ENCODE peak calls at places on chromosomes 6 and 20, in four cellular contexts. J is GM23338, S is upper lobe of left lung, R is K562. M is an unnamed sample.

GRCh38 chr6:119426619-119427018 is 77.1 kb upstream of the MAN1A1 start:
- DNase-seq in S (no peak), J (no peak), R (no peak), M (no peak)

GRCh38 chr20:52312131-52312729 is 120.7 kb upstream of the ZFP64 start:
- DNase-seq in S (no peak), J (peak), R (peak), M (peak)

GRCh38 chr6:2019051-2019450 is 226.4 kb downstream of the GMDS start:
- DNase-seq in S (no peak), J (no peak), R (no peak), M (no peak)

GRCh38 chr6:8108031-8108660 is 5.8 kb upstream of the EEF1E1 start:
- DNase-seq in R (peak), J (no peak), S (no peak), M (no peak)

GRCh38 chr20:9306521-9306920 is 207.9 kb upstream of the LAMP5 start:
- DNase-seq in S (no peak), J (no peak), R (no peak), M (no peak)

GRCh38 chr20:49278817-49279676 is 1.2 kb upstream of the ZNFX1 start:
- DNase-seq in S (no peak), J (no peak), R (peak), M (no peak)

GRCh38 chr6:29981211-29981812 is 39.0 kb downstream of the HLA-A start:
- DNase-seq in R (no peak), J (no peak), S (no peak), M (no peak)

GRCh38 chr6:118921084-118921483 is 13.9 kb downstream of the MCM9 start:
- DNase-seq in R (no peak), J (no peak), S (no peak), M (no peak)

GRCh38 chr20:11375966-11376365 is 541.7 kb upstream of the BTBD3 start:
- DNase-seq in J (no peak), S (no peak), R (no peak), M (no peak)

GRCh38 chr6:168160506-168161370 is 81.7 kb upstream of the FRMD1 start:
- DNase-seq in J (no peak), R (no peak), S (no peak), M (no peak)

GRCh38 chr6:157690441-157691210 is 132.4 kb upstream of the SNX9 start:
- DNase-seq in J (no peak), S (no peak), R (no peak), M (no peak)

GRCh38 chr20:4483481-4483880 is 238.2 kb upstream of the PRND start:
- DNase-seq in R (no peak), S (no peak), J (no peak), M (no peak)

GRCh38 chr6:163671355-163671754 is 256.8 kb downstream of the QKI start:
- DNase-seq in R (no peak), J (no peak), S (peak), M (no peak)
- TF ChIP-seq POLR2AphosphoS5 in R (no peak), J (no peak), S (no peak), M (no peak)

GRCh38 chr6:6676910-6677441 is 88.5 kb downstream of the LY86 start:
- DNase-seq in S (no peak), J (peak), R (peak), M (peak)

GRCh38 chr6:6678811-6679210 is 90.3 kb downstream of the LY86 start:
- DNase-seq in R (no peak), S (no peak), J (no peak), M (no peak)

GRCh38 chr6:6680524-6680923 is 92.0 kb downstream of the LY86 start:
- DNase-seq in J (no peak), R (no peak), S (no peak), M (no peak)

GRCh38 chr6:6679633-6680032 is 91.1 kb downstream of the LY86 start:
- DNase-seq in J (no peak), S (no peak), R (no peak), M (no peak)

GRCh38 chr6:6678185-6678671 is 89.7 kb downstream of the LY86 start:
- DNase-seq in R (peak), J (no peak), S (no peak), M (no peak)
- TF ChIP-seq POLR2AphosphoS5 in R (no peak), J (no peak), S (no peak), M (no peak)

DNA sequence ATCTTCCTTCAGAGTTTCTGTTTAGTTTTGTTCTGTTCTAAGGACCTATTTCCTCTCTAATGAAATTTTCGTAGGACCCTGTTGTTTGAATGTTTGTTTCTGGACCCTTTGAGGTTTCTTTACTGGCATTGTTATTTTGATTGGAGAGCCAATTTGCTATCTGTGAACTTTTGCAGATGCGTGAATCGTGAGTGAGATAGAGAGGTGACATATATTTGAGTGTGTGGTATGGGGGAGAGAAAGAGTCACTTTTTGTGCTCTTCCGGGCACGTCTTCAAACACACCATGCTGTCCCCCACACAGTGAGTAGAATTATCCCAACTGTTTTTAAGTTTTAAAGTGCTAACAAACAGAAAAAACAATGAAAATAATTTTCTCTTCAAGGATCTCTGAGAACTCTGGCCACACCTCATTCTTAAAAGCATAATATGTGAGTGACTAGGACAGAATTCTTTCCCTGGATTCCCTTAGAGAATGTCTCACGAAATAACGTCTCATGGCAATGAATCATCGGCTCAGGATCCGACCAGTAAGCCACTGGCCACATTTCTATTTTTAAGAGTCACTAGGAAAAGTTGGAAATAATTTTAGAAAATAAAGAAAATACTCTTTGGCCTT is 235.6 kb upstream of the ZNF217 start:
- DNase-seq in S (no peak), R (peak), J (no peak), M (no peak)
- TF ChIP-seq POLR2AphosphoS5 in S (no peak), R (no peak), J (no peak), M (no peak)

GRCh38 chr6:107554326-107554725 is 64.4 kb downstream of the SOBP start:
- DNase-seq in S (no peak), J (no peak), R (no peak), M (no peak)

GRCh38 chr6:107554918-107555317 is 65.0 kb downstream of the SOBP start:
- DNase-seq in S (no peak), R (no peak), J (no peak), M (no peak)

GRCh38 chr6:107560657-107561056 is 70.7 kb downstream of the SOBP start:
- DNase-seq in R (no peak), S (no peak), J (peak), M (no peak)

GRCh38 chr6:107555449-107555848 is 65.5 kb downstream of the SOBP start:
- DNase-seq in J (no peak), R (no peak), S (no peak), M (no peak)

GRCh38 chr6:107557698-107558097 is 67.8 kb downstream of the SOBP start:
- DNase-seq in J (no peak), S (no peak), R (no peak), M (no peak)
- TF ChIP-seq POLR2AphosphoS5 in J (no peak), S (no peak), R (no peak), M (no peak)

GRCh38 chr6:35082733-35083403 is 58.3 kb downstream of the TCP11 start:
- DNase-seq in J (no peak), S (no peak), R (no peak), M (peak)

GRCh38 chr6:35080821-35081425 is 60.2 kb downstream of the TCP11 start:
- DNase-seq in S (no peak), R (no peak), J (no peak), M (no peak)

GRCh38 chr6:35082046-35082732 is 59.0 kb downstream of the TCP11 start:
- DNase-seq in R (no peak), J (no peak), S (no peak), M (no peak)

GRCh38 chr6:35080016-35080680 is 61.0 kb downstream of the TCP11 start:
- DNase-seq in R (no peak), S (no peak), J (no peak), M (no peak)

DNA sequence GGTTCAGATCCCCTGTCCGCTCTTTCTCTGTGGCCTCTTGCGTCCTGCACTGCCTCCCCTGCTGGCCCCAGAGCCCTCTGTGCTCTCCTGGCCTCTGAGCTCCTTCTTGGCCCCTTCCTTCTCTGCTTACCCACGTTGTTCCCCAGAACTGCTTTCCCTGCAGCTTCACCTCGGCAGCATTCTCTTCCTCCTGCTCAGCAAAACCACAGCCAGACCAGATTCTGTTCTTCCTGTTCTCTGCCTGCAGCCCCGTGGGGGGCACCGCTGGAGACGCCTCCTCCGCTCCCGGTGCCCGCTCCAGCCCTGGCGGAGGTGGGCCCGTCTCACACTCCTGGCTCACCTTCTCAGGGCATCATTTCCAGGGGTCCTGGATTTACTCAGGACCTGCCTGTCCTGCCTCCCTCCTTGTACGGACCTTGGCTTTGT is 59.7 kb downstream of the TCP11 start:
- DNase-seq in J (no peak), S (no peak), R (no peak), M (no peak)
- TF ChIP-seq POLR2AphosphoS5 in J (no peak), S (no peak), R (no peak), M (no peak)

GRCh38 chr6:36301781-36302180 is 31.9 kb downstream of the PNPLA1 start:
- DNase-seq in S (no peak), R (no peak), J (no peak), M (no peak)

GRCh38 chr6:36305885-36306284 is 30.8 kb downstream of the BNIP5 start:
- DNase-seq in J (no peak), R (no peak), S (peak), M (no peak)

GRCh38 chr6:36301085-36301658 is 31.3 kb downstream of the PNPLA1 start:
- DNase-seq in R (no peak), S (no peak), J (no peak), M (no peak)

GRCh38 chr6:36306365-36306764 is 30.3 kb downstream of the BNIP5 start:
- DNase-seq in J (no peak), S (no peak), R (no peak), M (no peak)

DNA sequence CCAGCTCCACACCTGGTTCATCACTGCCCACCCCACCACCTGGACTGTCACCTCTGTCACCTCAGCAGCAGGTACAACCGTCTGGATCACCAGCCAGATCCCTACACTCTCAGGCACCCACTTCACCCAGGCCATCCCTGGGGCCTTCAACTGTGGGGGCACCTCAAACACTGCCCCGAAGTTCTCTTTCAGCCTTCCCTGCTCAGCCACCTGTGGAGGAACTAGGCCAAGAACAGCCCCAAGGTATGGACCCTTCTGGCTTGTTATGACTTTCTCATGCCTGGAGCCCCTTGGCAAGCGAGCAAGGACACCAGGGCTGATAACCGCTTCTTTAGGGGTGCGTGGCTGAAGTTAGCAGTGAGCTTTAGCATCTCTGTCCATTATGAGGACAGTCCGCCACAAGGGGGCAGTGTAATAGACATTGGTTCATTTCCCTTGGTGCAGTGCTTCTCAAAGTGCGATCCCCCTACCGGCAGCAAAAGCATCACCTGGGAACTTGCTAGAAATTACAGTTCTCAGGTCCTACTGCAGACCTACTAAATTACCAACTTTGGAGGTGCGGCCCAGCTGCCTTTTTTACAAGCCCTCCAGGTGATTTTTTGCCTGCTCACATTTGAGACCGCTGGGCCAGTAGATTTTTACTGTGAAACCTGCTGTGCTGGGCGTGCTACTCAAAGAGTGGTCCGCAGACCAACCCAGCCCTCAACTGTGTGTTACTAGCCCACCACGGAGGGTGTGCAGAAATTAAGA is 32.5 kb downstream of the PNPLA1 start:
- DNase-seq in R (peak), J (peak), S (no peak), M (peak)
- TF ChIP-seq POLR2AphosphoS5 in R (no peak), J (no peak), S (no peak), M (no peak)

GRCh38 chr6:31632279-31632946 is 11.9 kb downstream of the PRRC2A start:
- DNase-seq in R (no peak), J (no peak), S (peak), M (no peak)
- TF ChIP-seq POLR2AphosphoS5 in R (peak), J (peak), S (no peak), M (peak)

GRCh38 chr20:25038103-25038410 is 19.9 kb downstream of the ACSS1 start:
- DNase-seq in R (no peak), S (no peak), J (no peak), M (no peak)

GRCh38 chr20:25037288-25038102 is 20.4 kb downstream of the ACSS1 start:
- DNase-seq in R (no peak), S (no peak), J (no peak), M (no peak)

GRCh38 chr20:25040438-25040831 is 17.5 kb downstream of the ACSS1 start:
- DNase-seq in R (no peak), S (no peak), J (no peak), M (no peak)

GRCh38 chr20:25039697-25040437 is 18.1 kb downstream of the ACSS1 start:
- DNase-seq in S (no peak), R (no peak), J (no peak), M (no peak)

GRCh38 chr20:25038591-25039015 is 19.3 kb downstream of the ACSS1 start:
- DNase-seq in S (no peak), J (no peak), R (no peak), M (no peak)
- TF ChIP-seq POLR2AphosphoS5 in S (no peak), J (no peak), R (no peak), M (no peak)

DNA sequence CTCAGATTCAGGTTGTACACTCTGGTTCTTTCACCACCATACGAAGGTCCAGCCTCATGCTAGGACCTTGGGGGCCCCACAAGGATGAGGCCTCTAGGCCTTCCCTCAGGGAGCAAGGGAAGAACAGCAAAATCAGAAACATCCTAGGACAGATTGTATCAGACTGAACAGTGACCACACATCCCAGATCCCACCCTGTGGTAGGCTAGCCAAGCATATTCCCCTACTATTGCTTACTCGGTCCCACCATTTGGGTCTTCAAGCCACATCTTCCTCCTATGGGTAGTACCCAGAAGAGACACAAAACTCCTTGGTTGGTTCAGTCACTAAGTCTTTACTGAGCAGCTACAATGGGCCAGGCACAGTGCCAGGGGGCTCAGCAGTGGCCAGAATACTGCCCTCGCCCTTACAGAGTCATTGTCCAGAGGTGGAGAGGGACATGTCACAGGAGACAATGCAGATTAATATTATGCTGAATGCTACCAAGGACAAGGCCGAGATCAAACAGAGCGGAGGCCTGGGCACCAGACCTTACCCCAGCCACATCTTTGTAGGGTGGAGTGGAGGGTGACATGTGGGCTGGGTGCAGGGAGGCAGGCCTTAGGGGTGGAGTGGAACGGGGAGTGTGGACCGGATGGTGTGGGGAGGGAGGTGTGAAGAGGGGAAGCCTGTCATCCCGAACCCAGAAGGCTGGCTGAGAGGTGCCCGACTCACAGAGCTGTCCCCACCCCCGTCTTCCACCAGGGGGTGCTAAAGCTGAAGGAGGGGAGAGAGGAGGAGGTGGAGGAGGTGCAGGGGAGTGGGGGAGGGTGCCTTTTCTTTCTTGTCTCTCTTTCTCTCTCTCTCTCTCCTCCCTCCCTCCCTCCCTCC is 6.8 kb upstream of the MAPK13 start:
- DNase-seq in R (peak), J (peak), S (no peak), M (peak)
- TF ChIP-seq POLR2AphosphoS5 in R (no peak), J (peak), S (peak), M (no peak)